ENCODE peak calls at places on chromosomes 2 and 18, in four cellular contexts. I, D, O and U are unnamed samples.

GRCh38 chr18:73782405-73782804 is 365.2 kb downstream of the FBXO15 start:
- DNase-seq in O (no peak), D (no peak), I (no peak), U (no peak)

GRCh38 chr2:217033191-217033590 is 173.3 kb upstream of the TNP1 start:
- DNase-seq in D (no peak), O (no peak), I (no peak), U (no peak)

GRCh38 chr2:47903781-47904447 is 2.4 kb downstream of the FBXO11 start:
- DNase-seq in I (no peak), D (no peak), O (no peak), U (no peak)

GRCh38 chr2:184312970-184313369 is 285.4 kb upstream of the ZNF804A start:
- DNase-seq in I (no peak), O (no peak), D (no peak), U (no peak)

GRCh38 chr2:236917164-236917563 is 168.5 kb upstream of the COPS8 start:
- DNase-seq in I (no peak), O (no peak), D (no peak), U (no peak)

GRCh38 chr18:59084286-59084779 is 55.4 kb upstream of the SEC11C start:
- DNase-seq in O (peak; percentile 69), D (peak; percentile 45), I (peak; percentile 77), U (no peak)

GRCh38 chr2:85801871-85802270 is 48.1 kb downstream of the ATOH8 start:
- DNase-seq in D (no peak), I (no peak), O (no peak), U (no peak)

GRCh38 chr2:134468093-134468640 is 214.3 kb downstream of the MGAT5 start:
- DNase-seq in I (no peak), O (no peak), D (no peak), U (no peak)

GRCh38 chr2:221558107-221558506 is 14.0 kb downstream of the EPHA4 start:
- DNase-seq in O (no peak), I (no peak), D (no peak), U (no peak)

GRCh38 chr2:202529389-202529788 is 105.4 kb upstream of the FAM117B start:
- DNase-seq in O (peak; percentile 76), I (peak; percentile 56), D (no peak), U (no peak)

DNA sequence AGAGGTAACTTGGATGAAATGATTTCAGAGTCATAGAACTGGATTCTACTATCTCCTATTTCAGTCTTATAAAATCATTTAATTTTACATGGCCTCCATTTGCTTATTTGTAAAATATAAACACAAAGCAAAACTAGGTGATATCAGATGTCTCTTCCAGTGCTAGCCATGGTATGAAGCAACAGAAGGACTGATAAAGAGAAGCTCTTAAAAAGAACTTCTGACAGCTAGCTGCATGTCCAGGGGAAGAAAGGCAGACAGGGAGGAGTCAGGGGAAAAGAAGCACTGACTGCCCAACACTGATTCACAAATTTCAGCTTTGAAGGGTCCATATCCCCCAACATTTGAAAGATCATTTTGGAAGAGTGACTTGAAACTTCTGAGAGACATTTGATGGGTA is 6.4 kb downstream of the SLC8A1 start:
- DNase-seq in D (no peak), O (no peak), I (no peak), U (no peak)
- TF ChIP-seq CTCF in D (no peak), O (no peak), I (no peak), U (no peak)

DNA sequence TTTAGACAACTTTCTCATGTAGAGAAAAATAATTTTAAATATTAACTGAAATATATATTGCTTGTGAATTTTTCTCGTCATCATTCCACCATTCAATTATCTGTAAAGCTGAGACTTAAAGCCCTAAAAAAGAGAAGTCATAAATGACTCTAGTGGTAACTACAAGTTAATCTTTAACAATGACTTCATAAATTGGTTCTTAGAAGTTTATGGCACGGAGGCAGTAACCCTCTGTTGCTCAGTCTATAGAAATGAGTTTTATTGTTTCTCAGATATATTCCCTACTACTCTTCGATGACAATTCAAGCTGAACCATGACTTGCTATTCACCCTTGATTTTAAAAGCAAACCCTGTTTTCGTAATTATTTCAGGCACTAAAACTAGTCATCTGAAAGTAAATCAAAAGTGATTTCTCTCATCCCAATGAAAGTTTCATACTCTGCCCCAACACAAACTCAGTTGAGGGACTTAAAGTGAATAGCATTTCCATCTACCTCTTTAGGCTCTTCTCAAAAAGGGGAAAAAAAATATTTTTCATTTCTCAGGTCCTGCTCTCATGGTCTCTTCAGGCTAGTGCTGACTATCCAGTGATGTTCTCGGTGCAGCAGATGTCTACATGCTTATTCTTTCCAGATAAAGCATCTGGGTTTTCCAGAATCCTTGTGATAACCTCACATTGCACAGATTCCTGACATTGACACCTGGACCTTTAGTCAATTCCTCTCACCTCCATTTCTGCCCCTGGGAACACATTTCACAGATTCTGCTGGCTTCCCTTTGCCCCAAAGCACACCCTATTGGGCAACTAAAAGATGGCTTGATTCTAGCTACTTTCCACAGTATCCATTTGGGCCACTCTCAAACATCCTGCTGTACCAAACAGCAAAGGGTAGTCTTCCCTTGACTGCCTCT is 207.8 kb upstream of the LRATD1 start:
- DNase-seq in I (no peak), D (no peak), O (no peak), U (no peak)
- H3K4me3 ChIP-seq in I (no peak overlapping the region), D (no peak overlapping the region), O (no peak overlapping the region), U (no peak overlapping the region)

DNA sequence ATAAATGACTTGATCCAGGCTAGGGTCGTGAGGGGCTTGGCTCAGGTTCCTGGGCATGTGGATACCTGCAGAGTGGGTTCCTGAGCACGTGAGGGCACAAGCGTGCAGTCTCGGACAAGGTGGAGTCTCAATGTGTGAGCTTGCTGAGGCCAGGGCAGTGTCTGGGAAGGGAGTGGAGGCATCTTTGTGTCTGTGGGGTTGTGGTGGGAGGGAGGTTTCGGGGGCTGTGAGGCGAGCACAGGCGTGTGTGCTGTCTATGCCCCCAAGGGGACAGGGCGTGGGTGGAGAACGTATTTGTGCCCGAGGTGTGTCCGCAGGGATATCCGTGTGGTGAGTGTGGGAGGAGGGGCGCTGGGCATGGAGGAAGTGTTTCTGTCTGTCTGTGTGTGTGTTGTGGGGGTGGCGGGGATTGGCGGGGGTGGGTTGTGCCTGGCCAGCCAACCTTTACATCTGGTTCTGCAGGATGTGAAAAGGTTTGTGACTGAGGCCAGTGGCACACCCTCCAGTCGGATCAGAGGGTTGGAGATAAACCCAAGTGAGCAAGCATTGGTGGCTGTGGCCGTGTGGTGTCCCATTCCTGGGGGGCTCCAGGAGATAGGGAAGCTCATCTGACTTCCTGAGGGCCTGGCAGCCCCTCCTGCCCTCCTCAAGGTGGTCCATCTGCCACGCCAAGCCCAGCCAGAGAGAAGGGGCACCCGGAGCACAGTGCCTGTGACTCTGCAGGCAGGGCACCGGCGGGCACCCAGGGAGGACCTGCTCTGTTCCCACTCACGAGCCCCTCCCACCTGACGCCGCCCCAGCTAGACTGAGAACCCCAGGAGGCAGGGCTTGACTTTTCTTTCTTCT is 57.1 kb downstream of the ZFP36L2 start:
- DNase-seq in O (no peak), I (no peak), D (no peak), U (no peak)
- TF ChIP-seq CTCF in O (no peak), I (no peak), D (no peak), U (peak; percentile 4)

GRCh38 chr18:46738491-46738890 is 18.4 kb downstream of the ST8SIA5 start:
- DNase-seq in D (no peak), O (no peak), I (no peak), U (no peak)
- H3K4me3 ChIP-seq in D (no peak overlapping the region), O (no peak overlapping the region), I (no peak overlapping the region), U (no peak overlapping the region)

DNA sequence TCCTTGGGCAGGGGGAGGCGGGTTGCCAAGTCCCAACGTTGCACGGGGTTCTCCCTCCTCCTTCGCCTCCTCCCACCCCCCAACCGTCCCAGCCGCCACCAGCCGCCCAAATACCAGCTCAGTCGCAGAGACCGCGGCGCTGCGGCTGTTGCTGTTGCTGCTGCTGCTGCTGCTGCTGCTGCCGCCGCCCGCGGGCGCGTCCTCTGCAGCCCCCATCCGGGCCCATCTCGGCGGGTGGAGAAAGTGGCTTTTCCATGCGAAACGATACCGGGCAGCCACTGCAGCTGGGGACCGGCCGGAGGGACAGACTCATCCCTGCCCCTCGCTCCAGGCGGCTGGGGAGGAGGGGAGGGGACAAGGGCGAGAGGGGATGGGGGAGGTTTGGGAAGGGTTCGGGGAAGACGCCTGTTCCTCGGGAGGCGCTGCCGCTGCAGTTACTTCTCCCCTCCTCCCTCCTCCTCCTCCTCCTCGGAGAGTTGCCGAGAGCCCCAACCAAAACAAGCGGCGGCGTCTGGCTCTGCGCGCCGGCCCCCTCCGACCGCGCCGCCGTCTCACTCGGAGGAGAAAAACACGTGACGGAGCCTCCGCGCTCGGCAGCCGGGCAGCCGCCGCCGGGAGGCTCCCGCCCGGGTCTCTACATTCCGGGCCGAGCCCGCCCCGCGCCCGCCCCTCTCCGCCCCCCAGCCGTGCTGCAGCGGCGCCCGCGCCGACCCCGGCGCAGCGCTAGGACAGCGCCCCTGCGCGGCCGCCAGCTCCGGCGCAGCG is at the start of gene IRS1:
- DNase-seq in I (peak; percentile 69), D (peak; percentile 36), O (peak; percentile 82), U (no peak)
- TF ChIP-seq CTCF in I (no peak), D (peak; percentile 17), O (no peak), U (peak; percentile 40)

GRCh38 chr2:156464106-156464505 is 27.9 kb downstream of the GPD2 start:
- DNase-seq in D (no peak), I (peak; percentile 47), O (peak; percentile 17), U (no peak)
- H3K4me3 ChIP-seq in D (no peak overlapping the region), I (no peak overlapping the region), O (no peak overlapping the region), U (no peak overlapping the region)

DNA sequence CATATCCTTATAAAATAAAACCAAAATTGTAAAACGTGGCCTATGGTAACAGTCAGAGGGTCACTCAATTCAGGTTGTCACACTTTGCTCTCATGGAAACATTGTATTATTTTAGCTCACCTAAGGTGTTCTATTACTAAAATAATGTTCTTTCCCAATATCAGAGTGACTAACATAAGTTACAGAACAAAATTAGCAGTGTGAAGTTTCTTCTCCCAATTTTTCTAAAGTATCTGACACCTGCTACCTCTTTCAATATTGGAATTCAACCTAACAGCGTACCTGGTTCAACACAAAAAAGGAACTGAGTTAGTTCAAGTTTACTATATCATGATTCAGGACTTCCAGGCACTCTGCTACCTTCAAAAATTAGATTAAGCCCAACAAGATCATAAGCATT is 190.4 kb downstream of the ZEB2 start:
- DNase-seq in D (no peak), I (no peak), O (no peak), U (no peak)
- TF ChIP-seq CTCF in D (no peak), I (no peak), O (no peak), U (no peak)

DNA sequence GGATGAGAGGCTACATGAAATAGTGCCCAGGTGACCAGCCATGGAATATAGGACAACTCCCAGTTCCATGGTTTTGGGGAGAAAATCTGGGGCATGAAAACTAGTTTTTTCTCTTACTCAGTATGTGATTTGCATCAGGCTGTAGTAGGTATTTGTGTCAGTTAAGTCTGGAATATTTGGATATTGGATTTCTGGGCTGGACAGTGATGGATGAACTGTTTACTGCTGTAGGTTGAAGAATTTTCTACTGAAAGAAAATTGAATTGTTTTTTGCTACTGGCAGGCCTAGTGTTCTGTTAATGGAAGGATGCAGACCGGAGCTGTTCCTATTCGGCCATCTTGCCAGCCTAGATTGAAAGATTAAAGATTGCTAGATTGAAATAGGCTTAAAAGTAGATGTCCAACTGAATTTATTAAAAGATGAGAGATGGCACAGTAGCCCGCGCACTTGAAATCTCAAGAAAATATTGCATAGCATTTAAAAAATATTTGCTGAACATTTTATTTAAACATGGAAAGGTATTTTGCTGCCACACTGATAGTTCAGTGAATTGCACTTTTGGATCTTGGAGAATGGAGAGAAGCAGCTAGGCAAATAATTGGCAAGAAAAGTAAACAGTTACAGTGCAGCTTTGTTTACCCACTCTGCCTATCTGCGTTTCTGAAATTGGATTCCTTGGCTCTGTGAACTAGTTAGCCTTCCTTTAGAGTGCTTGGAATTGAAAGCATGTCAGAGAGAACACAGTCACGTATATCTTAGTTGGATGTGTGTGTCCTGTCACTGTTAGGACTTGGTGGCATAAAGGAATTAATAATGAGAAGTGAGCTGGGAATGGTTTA is 54.1 kb downstream of the EPB41L5 start:
- DNase-seq in O (peak; percentile 14), D (no peak), I (peak; percentile 12), U (no peak)
- H3K4me3 ChIP-seq in O (no peak overlapping the region), D (no peak overlapping the region), I (no peak overlapping the region), U (no peak overlapping the region)